ENCODE peak calls at places on chromosomes 5 and 9, in four cellular contexts. N is stimulated activated CD8-positive, alpha-beta memory T cell treated with anti-CD3 and anti-CD28 coated beads, Interleukin-15, amount 100 ng/mL, for 1 hour; B is T-helper 9 cell; U is Calu3. A is an unnamed sample.

GRCh38 chr5:140549237-140550144 is 2.0 kb downstream of the EIF4EBP3 start:
- DNase-seq in N (no peak), B (no peak), U (peak), A (no peak)

GRCh38 chr5:38601133-38601842 is 44.8 kb upstream of the LIFR start:
- DNase-seq in N (no peak), B (no peak), U (no peak), A (no peak)

GRCh38 chr9:78296208-78296892 is 575 bp upstream of the PSAT1 start:
- DNase-seq in N (no peak), B (no peak), U (peak), A (no peak)

GRCh38 chr9:121673576-121673975 is 22.1 kb downstream of the DAB2IP start:
- DNase-seq in N (no peak), B (no peak), U (no peak), A (no peak)

GRCh38 chr5:179900206-179900605 is 7.5 kb downstream of the TBC1D9B start:
- DNase-seq in N (no peak), B (no peak), U (no peak), A (no peak)

GRCh38 chr9:87499455-87500015 is 1.9 kb downstream of the DAPK1 start:
- DNase-seq in N (no peak), B (no peak), U (no peak), A (no peak)

GRCh38 chr5:67014957-67015400 is 181.6 kb downstream of the CD180 start:
- DNase-seq in N (no peak), B (no peak), U (no peak), A (no peak)

GRCh38 chr9:120868676-120869359 is 8.2 kb downstream of the PHF19 start:
- DNase-seq in N (peak), B (peak), U (peak), A (peak)

GRCh38 chr9:70987986-70988385 is 133.4 kb downstream of the TRPM3 start:
- DNase-seq in N (no peak), B (no peak), U (no peak), A (no peak)

GRCh38 chr5:35365756-35366155 is 135.5 kb upstream of the PRLR start:
- DNase-seq in N (no peak), B (no peak), U (no peak), A (no peak)

GRCh38 chr9:224540-225520 is 10.2 kb downstream of the DOCK8 start:
- DNase-seq in N (no peak), B (no peak), U (no peak), A (no peak)

GRCh38 chr5:56048124-56048523 is 53.4 kb upstream of the IL6ST start:
- DNase-seq in N (no peak), B (no peak), U (no peak), A (no peak)

GRCh38 chr5:56900858-56901578 is 8.4 kb upstream of the SETD9 start:
- DNase-seq in N (no peak), B (no peak), U (peak), A (no peak)

GRCh38 chr9:91659529-91660294 is 236.1 kb upstream of the NFIL3 start:
- DNase-seq in N (no peak), B (no peak), U (peak), A (no peak)

A was measured in cortex of kidney.